ENCODE peak calls at places on chromosome 22, in four cellular contexts. R, T, N and K are unnamed samples.

GRCh38 chr22:47192651-47193437 is 430.4 kb downstream of the TBC1D22A start:
- DNase-seq in R (peak; percentile 77), T (no peak), N (no peak), K (peak; percentile 47)

GRCh38 chr22:26516503-26516902 is 4.2 kb upstream of the TFIP11 start:
- DNase-seq in R (no peak), T (no peak), N (no peak), K (no peak)

GRCh38 chr22:49377306-49377705 is 450.4 kb downstream of the BRD1 start:
- DNase-seq in R (no peak), T (no peak), N (no peak), K (no peak)

GRCh38 chr22:21450858-21451331 is 16.3 kb upstream of the TMEM191C start:
- DNase-seq in R (no peak), T (no peak), N (no peak), K (peak; percentile 10)

GRCh38 chr22:42299586-42300285 is 29.3 kb upstream of the TCF20 start:
- DNase-seq in R (peak; percentile 55), T (no peak), N (no peak), K (peak; percentile 61)

GRCh38 chr22:18148508-18148965 is 1.4 kb upstream of the USP18 start:
- DNase-seq in R (no peak), T (no peak), N (peak; percentile 94), K (no peak)

GRCh38 chr22:24758164-24758799 is 16.2 kb downstream of the PIWIL3 start:
- DNase-seq in R (peak; percentile 25), T (no peak), N (peak; percentile 34), K (peak; percentile 54)

GRCh38 chr22:43777204-43777671 is 34.9 kb downstream of the EFCAB6 start:
- DNase-seq in R (no peak), T (no peak), N (no peak), K (no peak)

GRCh38 chr22:44994399-44995281 is 15.2 kb downstream of the PHF21B start:
- DNase-seq in R (no peak), T (no peak), N (no peak), K (no peak)

GRCh38 chr22:33599596-33599995 is 320.7 kb downstream of the LARGE1 start:
- DNase-seq in R (no peak), T (no peak), N (no peak), K (no peak)

GRCh38 chr22:49289822-49290221 is 537.9 kb downstream of the BRD1 start:
- DNase-seq in R (no peak), T (no peak), N (no peak), K (no peak)

GRCh38 chr22:38298312-38299000 is 18.8 kb downstream of the CSNK1E start:
- DNase-seq in R (peak; percentile 38), T (no peak), N (no peak), K (peak; percentile 63)

GRCh38 chr22:41589260-41589600 is 410 bp downstream of the PMM1 start:
- DNase-seq in R (peak; percentile 67), T (no peak), N (no peak), K (peak; percentile 32)

GRCh38 chr22:20123364-20124082 is 6.5 kb upstream of the TRMT2A start:
- DNase-seq in R (no peak), T (no peak), N (no peak), K (no peak)

GRCh38 chr22:39592104-39593060 is 21.8 kb downstream of the CACNA1I start:
- DNase-seq in R (no peak), T (no peak), N (no peak), K (no peak)

GRCh38 chr22:40183029-40183581 is 5.4 kb downstream of the TNRC6B start:
- DNase-seq in R (no peak), T (no peak), N (peak; percentile 68), K (no peak)

GRCh38 chr22:23268877-23269276 is 88.6 kb downstream of the BCR start:
- DNase-seq in R (peak; percentile 62), T (no peak), N (no peak), K (no peak)

DNA sequence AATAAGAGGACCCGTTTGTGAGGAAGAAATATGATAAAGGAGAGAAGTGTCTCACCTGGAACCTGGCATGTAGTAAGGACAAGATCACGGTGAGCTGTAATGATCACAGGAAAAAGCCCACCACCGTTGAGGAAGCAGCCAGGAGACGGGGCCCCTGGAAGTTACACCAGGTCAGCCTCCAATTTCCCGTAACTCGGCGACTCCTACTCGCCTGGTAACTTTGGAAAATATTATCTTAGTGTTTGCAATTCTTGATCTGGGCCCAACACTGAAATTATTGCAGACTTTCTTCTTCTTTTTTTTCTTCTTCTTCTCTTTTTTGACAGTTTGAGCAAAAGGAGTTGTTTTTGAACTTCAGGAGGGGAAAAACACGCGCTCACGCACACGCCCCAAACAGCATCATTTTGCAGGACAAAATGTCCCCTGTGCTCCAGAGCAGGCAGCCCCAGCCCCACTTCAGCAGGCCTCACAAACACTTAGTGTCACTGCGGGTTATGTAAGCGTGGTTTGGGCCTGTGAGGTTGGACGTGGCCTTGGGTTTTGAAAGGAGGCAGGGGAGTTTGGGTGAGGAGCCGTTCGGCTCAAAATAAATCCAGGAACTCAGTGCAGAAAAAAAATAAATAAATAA is 26.1 kb upstream of the MN1 start:
- DNase-seq in R (no peak), T (no peak), N (no peak), K (no peak)
- TF ChIP-seq NR2C2 in R (no peak), T (no peak), N (no peak), K (no peak)

GRCh38 chr22:29482726-29483125 is 2.7 kb downstream of the NEFH start:
- DNase-seq in R (no peak), T (no peak), N (no peak), K (no peak)

GRCh38 chr22:29481265-29482000 is 1.4 kb downstream of the NEFH start:
- DNase-seq in R (peak; percentile 17), T (no peak), N (no peak), K (peak; percentile 82)

GRCh38 chr22:29483254-29483653 is 3.2 kb downstream of the NEFH start:
- DNase-seq in R (no peak), T (no peak), N (no peak), K (no peak)

GRCh38 chr22:29480512-29481264 is 670 bp downstream of the NEFH start:
- DNase-seq in R (peak; percentile 78), T (peak; percentile 11), N (no peak), K (peak; percentile 64)

GRCh38 chr22:29482253-29482652 is 2.2 kb downstream of the NEFH start:
- DNase-seq in R (no peak), T (no peak), N (no peak), K (no peak)
- TF ChIP-seq NR2C2 in R (no peak), T (no peak), N (no peak), K (no peak)

GRCh38 chr22:29216873-29217666 is 11.4 kb downstream of the EMID1 start:
- DNase-seq in R (no peak), T (no peak), N (peak; percentile 65), K (no peak)
- TF ChIP-seq NR2C2 in R (no peak), T (no peak), N (no peak), K (no peak)

DNA sequence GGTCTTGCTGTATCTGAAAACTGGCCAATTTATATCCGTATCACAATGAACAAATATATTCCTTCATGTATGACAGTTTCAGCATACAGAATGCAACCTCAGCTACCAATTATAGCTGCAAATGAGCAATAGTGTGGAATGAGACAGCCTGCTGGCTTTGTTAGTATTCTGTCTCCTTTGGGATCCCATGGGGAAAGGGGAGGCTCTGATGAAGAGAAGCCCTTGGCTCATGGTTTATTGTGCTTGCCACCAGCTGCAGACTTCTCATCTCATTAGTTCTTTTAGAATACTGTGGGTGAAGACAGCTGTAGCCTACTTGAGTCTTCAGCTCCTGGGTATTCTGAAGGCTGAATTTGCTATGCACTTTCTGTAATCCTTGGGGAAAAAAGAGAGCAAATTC is 42.4 kb downstream of the PITPNB start:
- DNase-seq in R (no peak), T (no peak), N (no peak), K (no peak)
- TF ChIP-seq NR2C2 in R (no peak), T (no peak), N (no peak), K (no peak)

GRCh38 chr22:46053563-46054090 is 76.7 kb upstream of the WNT7B start:
- DNase-seq in R (peak; percentile 29), T (no peak), N (no peak), K (no peak)

GRCh38 chr22:46055176-46055850 is 78.4 kb upstream of the WNT7B start:
- DNase-seq in R (no peak), T (no peak), N (no peak), K (peak; percentile 6)

GRCh38 chr22:46052801-46053562 is 76.0 kb upstream of the WNT7B start:
- DNase-seq in R (no peak), T (no peak), N (no peak), K (peak; percentile 11)

GRCh38 chr22:46054878-46055158 is 77.9 kb upstream of the WNT7B start:
- DNase-seq in R (no peak), T (no peak), N (no peak), K (peak; percentile 0)

GRCh38 chr22:46054091-46054877 is 77.3 kb upstream of the WNT7B start:
- DNase-seq in R (no peak), T (no peak), N (no peak), K (peak; percentile 12)
- TF ChIP-seq NR2C2 in R (no peak), T (no peak), N (no peak), K (no peak)

GRCh38 chr22:28425211-28425610 is 254.4 kb downstream of the TTC28 start:
- DNase-seq in R (no peak), T (no peak), N (no peak), K (no peak)

GRCh38 chr22:28429711-28430110 is 249.9 kb downstream of the TTC28 start:
- DNase-seq in R (no peak), T (no peak), N (no peak), K (no peak)

GRCh38 chr22:28430656-28431055 is 249.0 kb downstream of the TTC28 start:
- DNase-seq in R (no peak), T (no peak), N (no peak), K (no peak)

GRCh38 chr22:28424427-28425080 is 255.1 kb downstream of the TTC28 start:
- DNase-seq in R (no peak), T (no peak), N (peak; percentile 82), K (no peak)

DNA sequence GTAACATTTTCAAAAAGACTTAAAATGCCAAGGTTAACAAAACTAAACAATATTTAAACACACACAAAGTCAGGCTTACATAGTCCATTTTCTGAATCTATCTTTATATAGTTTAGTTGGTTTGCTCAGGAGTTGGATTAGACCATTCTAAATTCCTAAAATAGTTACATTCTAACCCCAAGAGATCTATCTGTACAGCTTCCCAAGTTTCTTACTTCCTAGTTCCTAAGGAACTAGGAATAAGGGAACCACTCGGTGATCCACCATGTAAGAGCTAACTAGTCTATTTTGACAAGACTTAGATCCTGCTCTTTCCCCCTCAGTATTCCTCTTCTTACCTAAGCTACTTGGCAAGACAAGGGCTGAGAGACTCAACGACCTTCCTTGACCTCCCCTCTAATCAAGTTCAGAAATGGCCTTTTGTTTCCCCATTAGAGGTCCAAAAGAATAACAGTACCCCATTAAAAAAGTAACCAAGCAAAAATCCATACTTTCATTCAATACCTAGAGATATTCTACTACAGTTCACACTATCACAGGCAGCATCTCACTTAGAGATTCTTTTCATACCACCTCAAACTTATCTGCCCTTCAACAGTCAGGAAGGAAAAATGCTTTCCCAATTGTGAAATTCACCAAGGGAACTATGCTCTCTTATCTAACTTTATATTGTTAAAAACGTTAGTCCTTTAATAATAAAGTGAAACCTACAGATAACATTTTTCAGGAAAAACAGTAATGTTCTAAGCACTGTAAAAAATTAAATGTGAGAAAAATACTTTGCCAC is 253.1 kb downstream of the TTC28 start:
- DNase-seq in R (no peak), T (no peak), N (peak; percentile 15), K (no peak)
- TF ChIP-seq NR2C2 in R (no peak), T (no peak), N (no peak), K (no peak)